ENCODE peak calls at places on chromosome 15, in seven cellular contexts. S is ACHN; N is OCI-LY7; B is RWPE1; W is mucosa of gallbladder; R is central memory CD8-positive, alpha-beta T cell; I is WTC11. H is an unnamed sample.

GRCh38 chr15:73273181-73274002 is 95.4 kb downstream of the HCN4 start:
- DNase-seq in I (peak; percentile 66), R (no peak), S (peak; percentile 49), W (peak; percentile 63), B (peak; percentile 55), N (peak; percentile 56), H (peak; percentile 17)

GRCh38 chr15:32671339-32672325 is 30.1 kb downstream of the SCG5 start:
- DNase-seq in I (no peak), R (no peak), B (no peak), N (no peak), S (no peak), W (no peak), H (no peak)

GRCh38 chr15:41180206-41180789 is 50.3 kb downstream of the EXD1 start:
- DNase-seq in R (no peak), N (no peak), I (no peak), W (no peak), S (no peak), B (no peak), H (no peak)

GRCh38 chr15:67065531-67066005 is at the start of gene SMAD3:
- DNase-seq in W (peak; percentile 91), I (peak; percentile 85), N (peak; percentile 92), B (peak; percentile 91), R (peak; percentile 50), S (peak; percentile 93), H (peak; percentile 62)

GRCh38 chr15:66768984-66769383 is 66.9 kb downstream of the SMAD6 start:
- DNase-seq in N (no peak), W (no peak), R (no peak), S (no peak), B (no peak), I (no peak), H (no peak)

GRCh38 chr15:67085237-67085817 is 19.9 kb downstream of the SMAD3 start:
- DNase-seq in S (no peak), N (peak; percentile 54), R (no peak), B (no peak), W (no peak), I (no peak), H (peak; percentile 39)

GRCh38 chr15:57401546-57401945 is 25.2 kb downstream of the CGNL1 start:
- DNase-seq in R (no peak), N (no peak), W (no peak), S (no peak), B (no peak), I (no peak), H (no peak)

GRCh38 chr15:60389261-60390077 is 8.3 kb downstream of the ANXA2 start:
- DNase-seq in N (no peak), B (no peak), R (no peak), S (no peak), I (no peak), W (no peak), H (no peak)

GRCh38 chr15:77507151-77507847 is 86.6 kb downstream of the HMG20A start:
- DNase-seq in R (no peak), W (peak; percentile 54), B (peak; percentile 41), N (no peak), I (no peak), S (no peak), H (no peak)

GRCh38 chr15:78192826-78193594 is 41.4 kb downstream of the ACSBG1 start:
- DNase-seq in I (no peak), W (no peak), N (no peak), R (no peak), B (no peak), S (no peak), H (no peak)

GRCh38 chr15:91849749-91850161 is 3.8 kb upstream of the SLCO3A1 start:
- DNase-seq in W (no peak), B (peak; percentile 59), I (no peak), N (peak; percentile 63), S (peak; percentile 65), R (no peak), H (no peak)

GRCh38 chr15:89457086-89457485 is 39.3 kb downstream of the RHCG start:
- DNase-seq in W (no peak), R (no peak), B (peak; percentile 71), S (peak; percentile 49), N (peak; percentile 84), I (no peak), H (no peak)

GRCh38 chr15:89753855-89754254 is 2.8 kb upstream of the MESP1 start:
- DNase-seq in S (no peak), B (no peak), W (no peak), N (no peak), R (no peak), I (no peak), H (no peak)

GRCh38 chr15:51735611-51736010 is 1.8 kb downstream of the LYSMD2 start:
- DNase-seq in S (no peak), N (no peak), I (no peak), B (no peak), W (no peak), R (no peak), H (no peak)

GRCh38 chr15:34038404-34039179 is 412 bp downstream of the AVEN start:
- DNase-seq in B (peak; percentile 69), I (peak; percentile 68), S (peak; percentile 73), N (peak; percentile 84), R (peak; percentile 44), W (peak; percentile 72), H (peak; percentile 71)

GRCh38 chr15:63553388-63553791 is 43.8 kb upstream of the FBXL22 start:
- DNase-seq in I (no peak), N (no peak), W (peak; percentile 80), S (peak; percentile 94), R (no peak), B (peak; percentile 68), H (no peak)

GRCh38 chr15:94375997-94376396 is 144.6 kb downstream of the MCTP2 start:
- DNase-seq in S (no peak), I (peak; percentile 18), W (no peak), B (no peak), R (no peak), N (peak; percentile 13), H (no peak)

GRCh38 chr15:81023483-81024264 is 23.0 kb downstream of the TLNRD1 start:
- DNase-seq in R (no peak), B (no peak), W (peak; percentile 76), N (no peak), I (no peak), S (no peak), H (no peak)

GRCh38 chr15:43329222-43329959 is 982 bp downstream of the LCMT2 start:
- DNase-seq in I (peak; percentile 47), W (peak; percentile 10), R (no peak), S (no peak), N (no peak), B (peak; percentile 15), H (peak; percentile 6)

GRCh38 chr15:50145451-50145872 is 26.4 kb upstream of the ATP8B4 start:
- DNase-seq in N (peak; percentile 60), S (peak; percentile 88), R (no peak), W (peak; percentile 32), I (no peak), B (peak; percentile 79), H (no peak)

GRCh38 chr15:62845239-62846126 is 197.1 kb upstream of the TPM1 start:
- DNase-seq in S (peak; percentile 54), I (no peak), W (no peak), R (no peak), N (no peak), B (no peak), H (no peak)

GRCh38 chr15:83835384-83836010 is 181.6 kb downstream of the ADAMTSL3 start:
- DNase-seq in W (no peak), B (no peak), N (no peak), R (no peak), I (no peak), S (no peak), H (no peak)

GRCh38 chr15:28984421-28985375 is 98.9 kb downstream of the APBA2 start:
- DNase-seq in N (no peak), I (no peak), B (no peak), W (no peak), S (peak; percentile 66), R (no peak), H (no peak)

GRCh38 chr15:35308802-35309201 is 223.7 kb upstream of the NANOGP8 start:
- DNase-seq in R (no peak), B (no peak), N (no peak), S (no peak), W (peak; percentile 16), I (no peak), H (no peak)

GRCh38 chr15:29377141-29377540 is 107.5 kb upstream of the NSMCE3 start:
- DNase-seq in R (no peak), W (no peak), N (no peak), B (no peak), S (no peak), I (no peak), H (no peak)

GRCh38 chr15:86311568-86312280 is 232.1 kb downstream of the AGBL1 start:
- DNase-seq in N (no peak), B (no peak), W (no peak), R (no peak), I (no peak), S (no peak), H (no peak)

GRCh38 chr15:76149291-76149910 is 89.6 kb downstream of the TMEM266 start:
- DNase-seq in W (no peak), N (no peak), R (no peak), B (no peak), S (no peak), I (no peak), H (no peak)

GRCh38 chr15:39852237-39852636 is 67.8 kb downstream of the GPR176 start:
- DNase-seq in R (no peak), N (no peak), I (no peak), B (no peak), S (no peak), W (no peak), H (no peak)

GRCh38 chr15:49370782-49371181 is 52.3 kb upstream of the FGF7 start:
- DNase-seq in S (peak; percentile 22), B (no peak), I (no peak), W (no peak), N (peak; percentile 10), R (no peak), H (no peak)

GRCh38 chr15:92616621-92617179 is 38.9 kb downstream of the FAM174B start:
- DNase-seq in S (no peak), W (no peak), R (no peak), N (no peak), I (no peak), B (no peak), H (no peak)

GRCh38 chr15:38414351-38414750 is 39.6 kb upstream of the FAM98B start:
- DNase-seq in S (peak; percentile 55), R (no peak), N (peak; percentile 27), B (peak; percentile 70), W (peak; percentile 39), I (peak; percentile 67), H (no peak)

GRCh38 chr15:22968356-22968755 is 11.8 kb downstream of the CYFIP1 start:
- DNase-seq in R (no peak), B (peak; percentile 80), I (no peak), S (peak; percentile 50), W (no peak), N (no peak), H (no peak)

GRCh38 chr15:63983071-63983711 is 63.1 kb downstream of the DAPK2 start:
- DNase-seq in N (peak; percentile 34), W (no peak), B (no peak), S (no peak), I (peak; percentile 57), R (no peak), H (no peak)

GRCh38 chr15:74451861-74452835 is 8.8 kb downstream of the UBL7 start:
- DNase-seq in R (no peak), I (no peak), N (no peak), W (no peak), S (no peak), B (no peak), H (no peak)

GRCh38 chr15:25716414-25717102 is 146.6 kb downstream of the ATP10A start:
- DNase-seq in N (no peak), S (no peak), W (no peak), R (no peak), I (no peak), B (no peak), H (no peak)

GRCh38 chr15:88091444-88092016 is 165.0 kb downstream of the NTRK3 start:
- DNase-seq in W (no peak), R (no peak), S (no peak), B (no peak), N (no peak), I (no peak), H (no peak)

GRCh38 chr15:73752817-73753214 is 335 bp downstream of the INSYN1 start:
- DNase-seq in I (peak; percentile 47), N (no peak), S (no peak), R (no peak), B (peak; percentile 27), W (no peak), H (no peak)

GRCh38 chr15:88606437-88606794 is 14.7 kb upstream of the AEN start:
- DNase-seq in W (no peak), B (no peak), I (peak; percentile 42), S (no peak), R (no peak), N (no peak), H (no peak)